ENCODE peak calls at places on chromosomes 3 and 15, in nine cellular contexts. F is activated CD4-positive, alpha-beta T cell treated with anti-CD3 and anti-CD28 coated beads for 4 hours; G is stimulated activated CD4-positive, alpha-beta T cell treated with anti-CD3 and anti-CD28 coated beads, TNF-alpha, amount 100 ng/mL, for 24 hours; Y is iris pigment epithelial cell; A is fibroblast of the conjunctiva; L is type B pancreatic cell; Q is GM20000; B is B cell; N is MV-4-11. I is an unnamed sample.

GRCh38 chr3:17055374-17056276 is 170.9 kb downstream of the PLCL2 start:
- DNase-seq in G (no peak), B (no peak), Q (peak), N (no peak), Y (no peak), A (peak), F (no peak), L (no peak), I (no peak)

GRCh38 chr3:191686626-191687025 is 225.7 kb downstream of the PYDC2 start:
- DNase-seq in A (no peak), Q (no peak), B (no peak), G (no peak), L (no peak), F (no peak), Y (no peak), N (no peak), I (no peak)

GRCh38 chr3:9915252-9916141 is 1.4 kb upstream of the IL17RC start:
- DNase-seq in A (no peak), G (no peak), Y (peak), L (peak), N (peak), B (peak), F (peak), Q (peak), I (no peak)

GRCh38 chr3:13420051-13420816 is at the start of gene NUP210:
- DNase-seq in Y (no peak), A (no peak), B (peak), G (no peak), Q (peak), L (no peak), N (peak), F (peak), I (no peak)

GRCh38 chr3:50095352-50095998 is 6.8 kb downstream of the RBM5 start:
- DNase-seq in Y (no peak), B (no peak), N (no peak), Q (no peak), L (no peak), A (no peak), G (no peak), F (no peak), I (no peak)

GRCh38 chr15:48360841-48361240 is 29.6 kb downstream of the DUT start:
- DNase-seq in F (no peak), N (no peak), G (no peak), Y (peak), L (no peak), A (no peak), Q (no peak), B (no peak), I (no peak)

GRCh38 chr3:3200632-3201212 is 21.2 kb upstream of the CRBN start:
- DNase-seq in G (no peak), Y (peak), N (peak), A (peak), Q (peak), L (no peak), B (no peak), F (no peak), I (no peak)

GRCh38 chr15:69834756-69835155 is 263.0 kb downstream of the TLE3 start:
- DNase-seq in B (no peak), G (no peak), N (no peak), Q (no peak), Y (no peak), F (no peak), A (no peak), L (no peak), I (no peak)

GRCh38 chr15:52789601-52790165 is 453 bp downstream of the ONECUT1 start:
- DNase-seq in Q (peak), L (no peak), B (peak), F (no peak), A (no peak), G (no peak), N (no peak), Y (peak), I (no peak)

GRCh38 chr15:98727115-98728040 is 79.0 kb downstream of the IGF1R start:
- DNase-seq in N (no peak), L (peak), Y (peak), Q (no peak), A (peak), F (no peak), G (no peak), B (no peak), I (peak)

GRCh38 chr3:194072691-194073279 is 63.2 kb upstream of the HES1 start:
- DNase-seq in Q (no peak), G (no peak), A (no peak), Y (no peak), F (no peak), N (no peak), L (no peak), B (no peak), I (no peak)

GRCh38 chr3:184314700-184315505 is 497 bp downstream of the EIF4G1 start:
- DNase-seq in F (peak), B (peak), Y (peak), N (peak), A (peak), Q (peak), G (no peak), L (peak), I (peak)

GRCh38 chr3:105332961-105333360 is 33.7 kb upstream of the ALCAM start:
- DNase-seq in Y (no peak), A (no peak), Q (no peak), B (no peak), L (no peak), F (no peak), G (no peak), N (no peak), I (no peak)